ENCODE peak calls at places on chromosome 22, in four cellular contexts. W, M, O and K are unnamed samples.

GRCh38 chr22:47750086-47750485 is 987.6 kb downstream of the TBC1D22A start:
- DNase-seq in W (no peak), M (peak; percentile 8), O (no peak), K (no peak)

GRCh38 chr22:49565516-49565855 is 262.2 kb downstream of the BRD1 start:
- DNase-seq in W (no peak), M (no peak), O (no peak), K (no peak)

GRCh38 chr22:38167988-38168407 is 13.6 kb downstream of the PLA2G6 start:
- DNase-seq in W (no peak), M (no peak), O (peak; percentile 66), K (no peak)

GRCh38 chr22:25996669-25997068 is 172.6 kb upstream of the SEZ6L start:
- DNase-seq in W (no peak), M (no peak), O (no peak), K (no peak)

GRCh38 chr22:37189011-37189466 is 992 bp upstream of the C1QTNF6 start:
- DNase-seq in W (no peak), M (no peak), O (no peak), K (no peak)

GRCh38 chr22:50733521-50734342 is 4.3 kb upstream of the ACR start:
- DNase-seq in W (no peak), M (no peak), O (peak; percentile 6), K (no peak)

GRCh38 chr22:23837496-23837859 is 1.3 kb downstream of the DERL3 start:
- DNase-seq in W (no peak), M (peak; percentile 32), O (no peak), K (no peak)

GRCh38 chr22:45629469-45630089 is 42.1 kb upstream of the ATXN10 start:
- DNase-seq in W (no peak), M (no peak), O (no peak), K (peak; percentile 24)

GRCh38 chr22:45977003-45977395 is at the start of gene WNT7B:
- DNase-seq in W (peak; percentile 17), M (peak; percentile 49), O (no peak), K (no peak)

GRCh38 chr22:50627452-50627913 is 469 bp downstream of the ARSA start:
- DNase-seq in W (no peak), M (peak; percentile 35), O (no peak), K (no peak)

GRCh38 chr22:49617866-49618688 is 209.6 kb downstream of the BRD1 start:
- DNase-seq in W (no peak), M (no peak), O (no peak), K (no peak)

GRCh38 chr22:45577746-45578523 is 75.3 kb downstream of the FBLN1 start:
- DNase-seq in W (peak; percentile 81), M (peak; percentile 84), O (peak; percentile 71), K (peak; percentile 86)

GRCh38 chr22:38924197-38924952 is 33.0 kb upstream of the APOBEC3A start:
- DNase-seq in W (peak; percentile 20), M (peak; percentile 97), O (peak; percentile 78), K (peak; percentile 55)

GRCh38 chr22:45192701-45193187 is 29.0 kb downstream of the NUP50 start:
- DNase-seq in W (peak; percentile 67), M (no peak), O (no peak), K (no peak)

GRCh38 chr22:23204541-23205157 is 24.3 kb downstream of the BCR start:
- DNase-seq in W (no peak), M (peak; percentile 84), O (peak; percentile 86), K (no peak)

GRCh38 chr22:24183321-24184031 is 2.2 kb downstream of the SUSD2 start:
- DNase-seq in W (no peak), M (no peak), O (no peak), K (no peak)

GRCh38 chr22:48929276-48929790 is 898.3 kb downstream of the BRD1 start:
- DNase-seq in W (no peak), M (no peak), O (no peak), K (no peak)

GRCh38 chr22:24063361-24063760 is 52.3 kb downstream of the CABIN1 start:
- DNase-seq in W (no peak), M (no peak), O (no peak), K (no peak)

GRCh38 chr22:33648478-33648877 is 271.8 kb downstream of the LARGE1 start:
- DNase-seq in W (no peak), M (no peak), O (peak; percentile 11), K (no peak)

GRCh38 chr22:36339171-36340065 is 48.3 kb downstream of the MYH9 start:
- DNase-seq in W (no peak), M (no peak), O (no peak), K (no peak)

GRCh38 chr22:35477911-35478582 is 62.6 kb upstream of the RASD2 start:
- DNase-seq in W (peak; percentile 78), M (peak; percentile 27), O (peak; percentile 76), K (peak; percentile 70)

GRCh38 chr22:49861642-49862407 is 8.2 kb downstream of the ZBED4 start:
- DNase-seq in W (no peak), M (no peak), O (no peak), K (no peak)

GRCh38 chr22:36478966-36479365 is 2.5 kb downstream of the TXN2 start:
- DNase-seq in W (peak; percentile 86), M (no peak), O (no peak), K (peak; percentile 55)

DNA sequence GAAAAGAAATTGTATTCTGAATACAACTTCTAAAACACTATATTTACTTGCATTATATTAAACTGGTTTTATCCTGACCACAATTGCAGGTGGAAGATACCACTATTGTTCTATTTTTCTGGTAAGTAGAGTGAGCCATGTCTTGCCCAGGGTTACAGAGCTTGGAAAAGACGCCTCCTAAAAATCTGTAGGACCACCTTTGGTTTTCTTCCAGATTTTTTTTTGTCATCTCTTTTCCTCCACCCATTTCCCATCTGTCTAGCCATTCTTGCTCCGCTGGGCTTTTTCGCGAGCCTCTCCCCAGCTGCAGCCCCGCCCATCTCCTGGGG is 294 bp upstream of the MTMR3 start:
- DNase-seq in W (no peak), M (no peak), O (no peak), K (no peak)
- H3K4me3 ChIP-seq in W (peak overlapping the region; percentile 93), M (no peak overlapping the region), O (peak overlapping the region; percentile 68), K (peak overlapping the region; percentile 99)

GRCh38 chr22:17258015-17258827 is 39.0 kb upstream of the ADA2 start:
- DNase-seq in W (peak; percentile 39), M (peak; percentile 92), O (peak; percentile 80), K (peak; percentile 99)
- H3K27ac ChIP-seq in W (no peak overlapping the region), M (peak overlapping the region; percentile 97), O (peak overlapping the region; percentile 31), K (peak overlapping the region; percentile 92)

DNA sequence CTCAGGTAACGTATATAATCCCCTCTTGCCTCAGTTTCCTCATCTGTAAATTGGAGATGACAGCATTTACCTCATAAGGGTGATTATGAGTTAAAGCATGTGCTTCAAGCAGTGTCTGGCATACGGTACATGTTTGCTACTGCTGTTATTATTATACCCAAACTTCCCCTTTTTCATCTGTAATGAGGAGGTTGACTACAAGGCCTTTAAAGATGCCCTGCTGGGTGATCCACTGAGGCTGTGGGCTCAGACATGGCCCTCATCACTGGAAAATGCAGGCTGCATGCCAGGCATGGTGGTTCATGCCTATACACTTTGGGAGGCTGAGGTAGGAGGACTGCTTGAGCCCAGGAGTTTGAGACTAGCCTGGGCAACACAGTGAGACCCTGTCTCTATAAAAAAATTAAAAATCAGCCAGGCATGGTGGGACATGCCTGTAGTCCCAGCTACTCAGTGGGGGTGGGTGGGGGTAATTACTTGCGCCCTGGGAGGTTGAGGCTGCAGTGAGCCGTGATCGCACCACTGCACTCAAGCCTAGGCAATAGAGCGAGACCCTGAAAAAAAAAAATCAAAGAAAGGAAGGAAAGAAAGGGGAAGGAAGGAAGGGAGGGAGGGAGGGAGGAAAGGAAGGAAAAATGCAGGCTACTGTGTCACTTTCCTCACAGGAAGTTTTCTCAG is 4.3 kb downstream of the PIK3IP1 start:
- DNase-seq in W (no peak), M (no peak), O (no peak), K (no peak)
- H3K4me1 ChIP-seq in W (peaks cover 24% of the 10 kb centered on the region), M (peaks cover 26% of the 10 kb centered on the region), O (peaks cover 14% of the 10 kb centered on the region), K (peaks cover 7% of the 10 kb centered on the region)

GRCh38 chr22:17117890-17118289 is 3.3 kb downstream of the TMEM121B start:
- DNase-seq in W (no peak), M (no peak), O (no peak), K (no peak)
- H3K4me3 ChIP-seq in W (no peak overlapping the region), M (no peak overlapping the region), O (no peak overlapping the region), K (no peak overlapping the region)

DNA sequence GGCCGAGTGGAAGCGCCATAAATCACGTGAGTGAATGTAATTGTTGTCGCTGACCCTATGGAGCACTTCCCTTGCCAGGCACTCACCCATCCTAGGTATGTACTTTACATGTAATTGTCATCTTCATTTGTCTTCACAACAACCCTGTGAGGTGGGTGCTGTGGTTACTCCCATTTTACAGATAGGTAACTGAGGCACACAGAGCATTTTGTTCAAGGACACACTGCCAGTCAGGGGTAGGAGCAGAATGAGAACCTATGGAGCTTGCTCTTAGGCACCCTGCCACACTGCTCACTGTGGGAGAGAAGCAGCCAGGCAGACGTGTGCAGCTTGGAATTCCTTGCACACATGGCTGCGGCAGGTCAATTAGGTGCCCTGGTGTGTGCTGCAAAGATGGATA is 785 bp upstream of the EFCAB6 start:
- DNase-seq in W (no peak), M (no peak), O (no peak), K (no peak)
- H3K27ac ChIP-seq in W (no peak overlapping the region), M (peak overlapping the region; percentile 77), O (peak overlapping the region; percentile 94), K (no peak overlapping the region)

DNA sequence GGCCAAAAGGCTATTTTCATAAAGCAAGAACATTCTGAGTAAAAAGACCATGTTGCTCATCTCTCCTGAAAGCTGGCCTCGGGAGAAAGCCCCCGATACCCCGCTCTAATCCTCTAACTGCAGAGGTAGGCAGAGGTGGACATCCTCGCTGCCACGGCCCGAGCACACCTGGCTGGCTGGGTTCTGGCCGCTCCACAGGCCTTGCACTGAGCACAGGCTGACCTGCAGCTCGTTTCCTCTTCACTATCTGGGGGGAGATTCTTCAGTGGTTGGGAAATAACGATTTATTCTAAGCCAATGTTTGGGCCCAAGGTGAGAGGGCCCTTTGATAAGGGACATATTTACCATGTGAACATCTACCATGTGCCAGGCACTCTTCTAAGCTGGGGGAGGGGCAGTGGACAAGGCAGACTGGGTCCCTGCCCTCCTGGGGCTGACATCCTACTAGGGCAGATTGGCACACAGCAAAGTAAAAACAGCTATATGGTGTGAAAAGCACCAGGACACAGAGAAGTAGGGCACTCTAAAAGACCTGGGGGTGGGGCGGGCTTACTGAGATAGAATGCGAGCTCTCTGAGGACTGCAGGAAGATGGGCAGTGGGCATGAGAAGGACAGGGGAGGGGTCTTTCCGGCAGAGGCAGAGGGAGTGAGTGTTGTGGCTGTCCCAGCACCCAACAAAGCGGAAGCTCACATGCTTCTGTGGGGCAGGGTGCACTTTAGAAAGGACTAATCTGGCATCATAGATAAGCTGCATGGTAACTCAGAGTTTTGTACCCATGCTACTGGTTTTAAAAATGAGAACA is 65.5 kb upstream of the ARFGAP3 start:
- DNase-seq in W (no peak), M (peak; percentile 63), O (no peak), K (no peak)
- H3K4me1 ChIP-seq in W (peaks cover 21% of the 10 kb centered on the region), M (peaks cover 97% of the 10 kb centered on the region), O (peaks cover 17% of the 10 kb centered on the region), K (peaks cover 29% of the 10 kb centered on the region)

DNA sequence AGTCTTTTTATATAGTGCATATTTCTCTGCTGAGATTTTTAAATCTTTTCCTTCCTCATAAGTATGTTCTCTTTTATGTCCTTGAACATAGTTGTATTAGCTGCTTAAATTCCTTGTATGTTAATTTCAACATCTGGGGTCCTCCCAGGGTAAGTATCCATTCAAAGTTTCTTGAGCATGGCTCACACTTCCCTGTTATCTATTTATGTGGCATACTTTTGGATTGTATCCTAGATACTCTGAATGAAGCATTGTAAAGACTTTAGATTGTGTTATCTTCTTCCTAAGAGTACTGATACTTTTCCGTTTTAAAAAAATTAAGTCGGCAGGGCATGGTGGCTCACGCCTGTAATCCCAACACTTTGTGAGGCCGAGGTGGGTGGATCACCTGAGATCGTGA is 28.4 kb upstream of the PITPNB start:
- DNase-seq in W (no peak), M (no peak), O (no peak), K (no peak)
- H3K4me3 ChIP-seq in W (no peak overlapping the region), M (no peak overlapping the region), O (no peak overlapping the region), K (no peak overlapping the region)